ENCODE peak calls at places on chromosome 10, in six cellular contexts. X is A549, O is IMR-90, K is GM12878, U is K562, W is HepG2. N is an unnamed sample.

GRCh38 chr10:79027147-79028055 is 41.4 kb upstream of the ZMIZ1 start:
- DNase-seq in O (no peak), W (no peak), K (no peak), X (no peak), U (peak), N (no peak)

GRCh38 chr10:4725917-4726606 is 99.9 kb upstream of the AKR1E2 start:
- DNase-seq in X (peak), U (no peak), O (peak), K (no peak), W (peak), N (no peak)

GRCh38 chr10:103757531-103758293 is 97.7 kb downstream of the SH3PXD2A start:
- DNase-seq in U (no peak), X (peak), W (no peak), O (peak), K (no peak), N (no peak)

GRCh38 chr10:100969175-100970075 is at the start of gene SEMA4G:
- DNase-seq in X (peak), W (peak), K (no peak), O (peak), U (peak), N (peak)

GRCh38 chr10:14676732-14677131 is 98.0 kb downstream of the FAM107B start:
- DNase-seq in K (no peak), W (no peak), U (no peak), X (no peak), O (no peak), N (no peak)

GRCh38 chr10:105358911-105359310 is 717.8 kb downstream of the SORCS3 start:
- DNase-seq in X (no peak), W (no peak), K (no peak), O (no peak), U (no peak), N (no peak)

GRCh38 chr10:46528171-46528671 is 28.2 kb downstream of the GPRIN2 start:
- DNase-seq in W (no peak), K (no peak), U (no peak), X (no peak), O (no peak), N (no peak)

GRCh38 chr10:2852574-2853323 is 214.6 kb upstream of the PFKP start:
- DNase-seq in K (no peak), W (no peak), X (no peak), U (no peak), O (no peak), N (no peak)

GRCh38 chr10:29735628-29736324 is 101.0 kb upstream of the SVIL start:
- DNase-seq in W (peak), X (peak), O (peak), K (no peak), U (peak), N (peak)

GRCh38 chr10:25766687-25767221 is 167.3 kb upstream of the MYO3A start:
- DNase-seq in W (no peak), U (peak), O (no peak), X (no peak), K (no peak), N (no peak)

GRCh38 chr10:102065561-102066420 is 642 bp downstream of the HPS6 start:
- DNase-seq in O (peak), U (no peak), X (peak), W (no peak), K (no peak), N (peak)

GRCh38 chr10:86614853-86615252 is 39.5 kb upstream of the OPN4 start:
- DNase-seq in W (no peak), U (peak), O (no peak), K (no peak), X (no peak), N (no peak)
- TF ChIP-seq BHLHE40 in W (no peak), U (no peak), O (no peak), K (no peak), X (no peak), N (no peak)

GRCh38 chr10:128704716-128705115 is 578.5 kb upstream of the MKI67 start:
- DNase-seq in K (no peak), U (no peak), W (no peak), X (no peak), O (no peak), N (no peak)
- TF ChIP-seq BHLHE40 in K (no peak), U (no peak), W (no peak), X (no peak), O (no peak), N (no peak)

DNA sequence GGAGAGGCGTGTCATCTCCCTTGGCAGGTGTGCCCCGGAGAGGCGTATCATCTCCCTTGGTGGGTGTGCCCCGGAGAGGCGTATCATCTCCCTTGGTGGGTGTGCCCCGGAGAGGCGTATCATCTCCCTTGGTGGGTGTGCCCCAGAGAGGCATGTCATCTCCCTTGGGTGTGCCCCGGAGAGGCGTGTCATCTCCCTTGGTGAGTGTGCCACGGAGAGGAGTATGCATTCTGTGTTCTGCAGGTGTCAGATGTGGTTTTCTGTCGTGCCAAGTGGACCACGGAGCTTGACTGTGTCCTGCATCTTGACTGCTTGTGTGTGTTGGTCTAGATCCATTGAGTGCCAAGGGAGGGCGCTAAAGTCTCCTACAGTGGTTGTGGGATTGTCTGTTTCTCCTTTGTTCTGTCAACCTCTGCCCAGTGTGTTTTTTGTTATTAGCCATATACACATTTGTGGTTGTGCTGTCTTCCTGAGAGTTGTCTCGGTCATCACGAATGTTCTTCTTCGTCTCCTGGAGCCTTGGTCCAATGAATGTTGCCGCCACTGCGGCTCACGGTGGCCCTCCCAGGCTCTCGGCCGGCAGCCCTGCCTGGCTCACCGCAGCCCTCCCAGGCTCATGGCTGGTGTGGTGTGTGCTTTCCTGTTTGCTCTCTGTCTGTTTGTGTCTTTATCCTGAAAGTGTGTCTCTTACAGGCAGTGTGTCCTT is 96.8 kb downstream of the INPP5A start:
- DNase-seq in U (no peak), W (no peak), X (no peak), K (no peak), O (no peak), N (no peak)
- TF ChIP-seq BHLHE40 in U (no peak), W (no peak), X (no peak), K (no peak), O (no peak), N (no peak)

DNA sequence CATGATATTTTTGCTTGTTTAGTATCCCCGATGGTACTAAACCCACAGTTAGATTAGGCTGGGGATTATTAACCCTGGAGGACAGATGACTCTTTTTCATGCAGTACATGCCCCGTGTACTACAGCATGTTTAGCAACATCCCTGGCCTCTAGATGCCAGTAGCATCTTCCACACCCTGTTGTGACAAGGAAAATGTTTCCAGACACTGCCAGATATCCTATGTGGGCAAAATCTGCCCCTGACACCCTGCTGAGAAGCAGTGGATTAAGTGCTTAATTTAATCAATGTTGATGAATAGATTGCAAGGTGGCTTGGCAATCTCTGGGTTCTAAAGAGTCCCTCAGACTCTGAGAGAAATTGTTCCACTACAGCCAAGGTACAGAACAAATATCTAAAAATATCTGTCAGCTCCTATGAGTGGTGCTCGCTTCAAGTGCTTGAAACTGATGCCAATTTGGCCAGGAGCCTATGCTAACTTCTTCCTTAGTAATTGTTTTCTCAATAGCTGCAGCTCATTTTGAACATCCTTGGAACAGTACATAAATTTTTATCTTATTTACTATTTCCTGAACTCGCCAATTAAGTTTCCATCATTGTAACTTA is 247.0 kb downstream of the SORCS1 start:
- DNase-seq in X (no peak), O (no peak), U (no peak), W (no peak), K (no peak), N (no peak)
- TF ChIP-seq BHLHE40 in X (no peak), O (no peak), U (no peak), W (no peak), K (no peak), N (no peak)

DNA sequence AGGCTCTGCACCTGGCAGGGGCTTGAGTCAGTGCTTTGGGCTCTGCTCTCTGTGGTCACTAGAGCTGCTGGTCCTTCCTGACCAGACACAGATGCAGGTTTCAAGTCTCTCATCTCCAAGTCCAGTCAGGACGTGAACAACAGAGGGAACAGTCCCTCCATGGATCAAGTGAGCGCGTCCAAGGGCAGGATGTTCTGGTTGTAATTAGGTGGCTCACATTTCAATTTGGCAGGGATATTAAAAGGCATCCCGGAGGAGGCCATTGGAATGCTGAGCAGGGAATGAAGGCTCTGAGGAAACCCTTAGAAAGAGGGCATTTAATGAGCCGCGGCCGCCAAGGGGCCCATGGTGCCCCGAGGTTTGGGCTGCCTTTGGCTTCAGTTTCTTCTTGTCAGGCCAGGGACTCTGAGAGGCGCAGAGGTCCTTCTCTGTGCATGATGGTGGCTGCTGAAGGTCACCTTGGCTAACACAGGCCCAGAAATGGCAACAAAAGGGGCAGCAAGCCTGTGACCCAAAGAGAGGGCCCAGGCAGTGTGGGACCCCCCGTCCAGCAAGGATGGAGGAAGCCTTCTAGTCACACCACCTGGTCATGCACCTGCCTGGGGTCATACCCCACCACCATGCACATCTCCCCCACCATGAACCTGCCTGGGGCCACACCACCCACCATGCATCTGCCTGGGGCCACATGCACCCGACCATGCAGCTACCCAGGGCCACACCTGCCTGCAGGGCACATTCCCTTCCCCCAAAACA is 30.7 kb upstream of the INPP5A start:
- DNase-seq in U (no peak), X (no peak), K (no peak), W (no peak), O (peak), N (no peak)
- TF ChIP-seq BHLHE40 in U (no peak), X (no peak), K (no peak), W (no peak), O (no peak), N (no peak)

GRCh38 chr10:129959544-129960492 is 4.3 kb downstream of the EBF3 start:
- DNase-seq in W (no peak), X (no peak), O (no peak), K (no peak), U (no peak), N (no peak)

GRCh38 chr10:129958686-129959543 is 5.2 kb downstream of the EBF3 start:
- DNase-seq in W (no peak), O (no peak), K (no peak), U (no peak), X (no peak), N (no peak)

GRCh38 chr10:129956902-129957673 is 7.0 kb downstream of the EBF3 start:
- DNase-seq in K (no peak), U (no peak), O (no peak), W (no peak), X (no peak), N (no peak)

GRCh38 chr10:129956285-129956649 is 7.8 kb downstream of the EBF3 start:
- DNase-seq in K (no peak), X (no peak), W (no peak), U (no peak), O (no peak), N (no peak)

DNA sequence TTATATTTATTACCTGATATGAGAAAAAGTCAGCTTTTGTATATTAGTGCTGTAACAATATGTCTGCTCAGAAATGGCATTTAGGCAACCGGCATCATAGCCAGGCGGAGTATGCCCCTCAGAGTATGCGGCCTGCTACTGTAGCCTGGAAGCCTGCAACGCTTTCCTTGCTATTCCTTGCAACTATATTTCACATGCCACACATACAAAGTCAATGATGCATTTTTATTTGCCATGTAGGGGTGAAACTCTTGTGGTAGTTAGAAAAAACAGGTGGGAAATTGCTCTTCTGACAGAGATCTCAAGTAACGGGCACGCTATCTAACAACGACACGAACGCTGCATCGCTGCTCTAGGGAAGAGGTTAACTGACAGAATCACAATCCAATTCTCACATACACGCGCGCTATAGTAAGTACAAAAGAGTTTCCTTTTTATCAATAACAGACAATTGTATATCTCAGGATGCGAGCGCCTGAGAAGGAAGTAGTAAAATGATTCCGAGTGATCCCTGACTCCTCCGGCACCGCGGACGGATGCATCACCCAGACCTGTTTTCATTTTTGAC is 5.9 kb downstream of the EBF3 start:
- DNase-seq in O (no peak), U (no peak), W (no peak), X (no peak), K (no peak), N (no peak)
- TF ChIP-seq BHLHE40 in O (no peak), U (no peak), W (no peak), X (no peak), K (no peak), N (no peak)

DNA sequence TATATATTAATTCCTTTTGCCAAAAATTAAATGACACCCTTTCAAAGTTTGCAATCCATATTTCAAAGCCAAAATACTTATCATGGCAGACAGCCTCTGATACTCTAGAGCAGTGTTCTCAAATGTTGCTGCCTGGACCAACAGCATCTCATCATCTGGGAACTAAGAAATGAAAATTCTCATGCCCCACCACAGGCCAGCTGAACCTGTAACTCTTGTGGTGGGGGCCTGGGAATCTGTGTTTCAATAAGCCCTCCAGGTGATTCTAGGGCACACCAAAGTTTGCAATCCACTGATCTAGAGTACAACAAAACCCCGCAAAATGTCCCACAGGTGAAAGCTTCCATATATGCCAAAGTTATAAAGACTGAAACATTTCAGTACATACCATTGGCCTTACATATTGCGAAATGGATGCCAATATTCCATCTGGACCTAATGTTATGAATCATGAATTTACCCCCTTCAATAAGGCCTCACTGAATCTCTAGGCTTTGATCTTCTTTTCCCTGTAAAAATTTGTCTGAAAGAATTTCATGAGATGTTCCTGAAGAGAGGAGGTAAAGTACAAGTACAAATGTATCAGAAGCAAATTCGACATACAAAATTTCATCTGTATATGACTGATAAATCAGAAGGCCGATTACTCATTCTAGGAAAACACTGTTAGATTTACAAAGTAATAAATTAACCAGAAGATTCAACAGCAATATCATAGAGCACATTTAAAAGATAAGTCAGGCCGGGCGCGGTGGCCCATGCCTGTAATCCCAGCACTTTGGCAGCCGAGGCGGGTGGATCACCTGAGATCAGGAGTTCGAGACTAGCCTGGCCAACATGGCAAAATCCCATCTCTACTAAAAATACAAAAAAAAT is 25.3 kb upstream of the EPC1 start:
- DNase-seq in O (no peak), U (no peak), W (no peak), K (no peak), X (no peak), N (no peak)
- TF ChIP-seq BHLHE40 in O (no peak), U (no peak), W (no peak), K (no peak), X (no peak), N (no peak)

GRCh38 chr10:70551971-70552422 is 50.5 kb downstream of the PRF1 start:
- DNase-seq in X (no peak), U (no peak), K (no peak), O (peak), W (peak), N (no peak)

GRCh38 chr10:70552585-70552984 is 50.0 kb downstream of the PRF1 start:
- DNase-seq in X (no peak), U (no peak), O (peak), W (no peak), K (no peak), N (no peak)

GRCh38 chr10:70549351-70549961 is 53.1 kb downstream of the PRF1 start:
- DNase-seq in W (no peak), X (no peak), O (no peak), U (no peak), K (no peak), N (no peak)

GRCh38 chr10:70551491-70551890 is 51.0 kb downstream of the PRF1 start:
- DNase-seq in X (no peak), K (no peak), U (no peak), W (no peak), O (no peak), N (no peak)

GRCh38 chr10:70549962-70550845 is 52.3 kb downstream of the PRF1 start:
- DNase-seq in O (peak), U (peak), W (peak), K (peak), X (peak), N (peak)
- TF ChIP-seq BHLHE40 in O (no peak), U (no peak), W (no peak), K (no peak), X (no peak), N (no peak)

GRCh38 chr10:18071591-18071990 is 68.6 kb upstream of the CACNB2 start:
- DNase-seq in W (no peak), O (no peak), K (no peak), U (no peak), X (no peak), N (no peak)

GRCh38 chr10:18066947-18067346 is 73.3 kb upstream of the CACNB2 start:
- DNase-seq in U (no peak), W (no peak), X (no peak), O (no peak), K (no peak), N (no peak)
- TF ChIP-seq BHLHE40 in U (no peak), W (no peak), X (no peak), O (no peak), K (no peak), N (no peak)

DNA sequence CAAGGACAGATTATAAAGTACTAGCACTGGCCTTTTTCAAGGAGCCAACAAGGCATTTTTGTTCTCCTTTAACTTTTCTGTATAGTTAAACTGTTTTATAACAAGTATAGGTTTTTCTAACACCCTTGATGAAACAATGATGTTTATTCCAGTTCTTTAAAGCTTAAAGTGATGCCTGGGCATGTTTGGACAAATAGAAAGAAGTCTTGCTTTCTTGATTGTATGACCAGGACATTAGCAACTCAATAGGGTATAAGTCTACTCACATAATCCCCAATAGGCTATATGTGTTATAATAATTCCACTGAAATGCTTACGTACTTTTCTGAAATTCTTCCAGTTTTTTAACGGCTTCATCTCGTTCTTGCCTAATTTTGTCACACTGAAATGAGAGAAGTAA is 36.7 kb downstream of the SHTN1 start:
- DNase-seq in U (no peak), K (no peak), W (no peak), O (no peak), X (no peak), N (no peak)
- TF ChIP-seq BHLHE40 in U (no peak), K (no peak), W (no peak), O (no peak), X (no peak), N (no peak)